ENCODE peak calls at places on chromosomes 11 and 22, in eight cellular contexts. A, B, F, C, L, W, H and R are unnamed samples.

GRCh38 chr11:36383200-36383599 is 87.1 kb downstream of the PRR5L start:
- DNase-seq in A (no peak), B (no peak), F (no peak), C (no peak), L (no peak), W (no peak), H (no peak), R (no peak)

GRCh38 chr22:22201185-22201924 is 43.2 kb upstream of the VPREB1 start:
- DNase-seq in A (peak), B (peak), F (no peak), C (no peak), L (peak), W (peak), H (no peak), R (no peak)

GRCh38 chr11:16605971-16606783 is 132.3 kb upstream of the C11orf58 start:
- DNase-seq in A (peak), B (peak), F (peak), C (peak), L (peak), W (peak), H (peak), R (peak)

GRCh38 chr11:8867856-8868705 is 42.9 kb upstream of the AKIP1 start:
- DNase-seq in A (no peak), B (peak), F (no peak), C (peak), L (no peak), W (no peak), H (no peak), R (no peak)

GRCh38 chr22:36971305-36971704 is 47.9 kb downstream of the TST start:
- DNase-seq in A (no peak), B (no peak), F (no peak), C (no peak), L (no peak), W (no peak), H (no peak), R (no peak)

GRCh38 chr11:12330491-12331231 is 46.7 kb upstream of the PARVA start:
- DNase-seq in A (no peak), B (no peak), F (no peak), C (no peak), L (peak), W (no peak), H (no peak), R (no peak)

GRCh38 chr11:46755962-46756361 is 36.9 kb downstream of the F2 start:
- DNase-seq in A (no peak), B (no peak), F (peak), C (no peak), L (no peak), W (no peak), H (no peak), R (no peak)

GRCh38 chr11:48107188-48107704 is 109.4 kb upstream of the OR4B1 start:
- DNase-seq in A (no peak), B (peak), F (no peak), C (peak), L (no peak), W (peak), H (no peak), R (no peak)

GRCh38 chr11:11813288-11813962 is 28.3 kb upstream of the USP47 start:
- DNase-seq in A (no peak), B (no peak), F (no peak), C (peak), L (no peak), W (no peak), H (no peak), R (no peak)